ENCODE peak calls at places on chromosome 20, in nine cellular contexts. E, T, Y, Q, Z, H, S, J and D are unnamed samples.

GRCh38 chr20:57315083-57315963 is 14.3 kb upstream of the SPO11 start:
- DNase-seq in E (no peak), T (no peak), Y (no peak), Q (no peak), Z (no peak), H (no peak), S (no peak), J (no peak), D (no peak)

GRCh38 chr20:57548177-57549058 is 12.5 kb upstream of the PCK1 start:
- DNase-seq in E (peak; percentile 24), T (no peak), Y (no peak), Q (peak; percentile 54), Z (no peak), H (no peak), S (no peak), J (no peak), D (no peak)

GRCh38 chr20:14055127-14055742 is 59.9 kb downstream of the MACROD2 start:
- DNase-seq in E (peak; percentile 19), T (peak; percentile 33), Y (peak; percentile 52), Q (no peak), Z (no peak), H (peak; percentile 79), S (no peak), J (no peak), D (no peak)

GRCh38 chr20:49567421-49568256 is at the start of gene PTGIS:
- DNase-seq in E (no peak), T (peak; percentile 87), Y (no peak), Q (peak; percentile 30), Z (no peak), H (peak; percentile 91), S (no peak), J (no peak), D (no peak)

GRCh38 chr20:32051720-32052089 is 337 bp upstream of the HCK start:
- DNase-seq in E (no peak), T (no peak), Y (no peak), Q (no peak), Z (no peak), H (no peak), S (no peak), J (no peak), D (no peak)

GRCh38 chr20:8043687-8044278 is 24.2 kb upstream of the TMX4 start:
- DNase-seq in E (peak; percentile 19), T (peak; percentile 44), Y (peak; percentile 28), Q (no peak), Z (no peak), H (peak; percentile 71), S (no peak), J (no peak), D (no peak)

GRCh38 chr20:19457551-19457950 is 245.1 kb downstream of the SLC24A3 start:
- DNase-seq in E (no peak), T (no peak), Y (no peak), Q (no peak), Z (no peak), H (no peak), S (no peak), J (no peak), D (no peak)

GRCh38 chr20:31643522-31643921 is 5.8 kb downstream of the COX4I2 start:
- DNase-seq in E (no peak), T (no peak), Y (no peak), Q (no peak), Z (no peak), H (no peak), S (no peak), J (no peak), D (no peak)

GRCh38 chr20:14865169-14865568 is 527.8 kb upstream of the FLRT3 start:
- DNase-seq in E (no peak), T (no peak), Y (no peak), Q (no peak), Z (no peak), H (no peak), S (no peak), J (no peak), D (no peak)

GRCh38 chr20:52799130-52799529 is 173.0 kb upstream of the TSHZ2 start:
- DNase-seq in E (no peak), T (no peak), Y (no peak), Q (no peak), Z (no peak), H (no peak), S (no peak), J (no peak), D (no peak)

DNA sequence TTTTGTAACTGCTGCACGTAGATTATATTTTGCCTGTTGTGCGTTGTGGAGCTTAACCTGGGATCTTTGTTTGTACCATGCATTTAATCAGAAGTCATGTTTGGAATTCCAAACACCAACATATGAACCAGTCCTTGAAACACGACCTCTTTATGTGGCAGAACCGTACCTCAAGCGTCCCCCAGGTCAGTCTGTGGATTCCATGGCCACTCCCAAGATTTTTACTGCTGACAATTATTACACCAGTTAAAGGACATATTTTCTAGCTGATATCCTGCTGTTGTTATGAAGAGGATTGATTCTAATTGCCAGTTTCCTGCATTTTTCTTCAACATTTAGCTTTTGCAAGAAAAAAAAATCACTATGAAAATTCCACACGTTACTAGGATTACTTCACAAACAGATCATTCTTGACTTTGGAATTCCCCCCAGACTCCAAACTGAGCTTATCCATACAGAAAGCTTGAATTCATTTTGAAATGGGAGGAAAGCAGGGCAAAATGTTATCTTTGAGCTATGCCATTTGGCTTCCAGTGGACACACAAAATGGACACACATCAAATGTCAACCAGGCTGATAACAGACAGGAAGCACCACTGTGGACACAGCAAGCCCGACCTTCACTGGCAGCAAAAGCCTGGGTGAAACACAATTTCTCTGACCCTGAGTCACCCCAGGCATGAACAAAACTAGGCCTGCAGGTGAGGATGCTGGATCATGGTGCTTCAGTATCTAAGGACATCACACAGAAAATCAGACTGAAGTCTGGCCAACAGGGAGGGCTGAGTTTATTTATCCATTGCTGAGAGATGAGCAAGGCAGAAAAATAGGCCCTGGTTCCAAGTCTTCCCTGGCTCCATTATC is 542.9 kb upstream of the JAG1 start:
- DNase-seq in E (no peak), T (no peak), Y (no peak), Q (no peak), Z (no peak), H (no peak), S (no peak), J (no peak), D (no peak)
- H3K27me3 ChIP-seq in E (no peaks in the 10 kb centered on the region), T (no peaks in the 10 kb centered on the region), Y (no peaks in the 10 kb centered on the region), Q (no peaks in the 10 kb centered on the region), Z (no peaks in the 10 kb centered on the region), H (no peaks in the 10 kb centered on the region), S (no peaks in the 10 kb centered on the region), J (peaks cover 5% of the 10 kb centered on the region), D (no peaks in the 10 kb centered on the region)

DNA sequence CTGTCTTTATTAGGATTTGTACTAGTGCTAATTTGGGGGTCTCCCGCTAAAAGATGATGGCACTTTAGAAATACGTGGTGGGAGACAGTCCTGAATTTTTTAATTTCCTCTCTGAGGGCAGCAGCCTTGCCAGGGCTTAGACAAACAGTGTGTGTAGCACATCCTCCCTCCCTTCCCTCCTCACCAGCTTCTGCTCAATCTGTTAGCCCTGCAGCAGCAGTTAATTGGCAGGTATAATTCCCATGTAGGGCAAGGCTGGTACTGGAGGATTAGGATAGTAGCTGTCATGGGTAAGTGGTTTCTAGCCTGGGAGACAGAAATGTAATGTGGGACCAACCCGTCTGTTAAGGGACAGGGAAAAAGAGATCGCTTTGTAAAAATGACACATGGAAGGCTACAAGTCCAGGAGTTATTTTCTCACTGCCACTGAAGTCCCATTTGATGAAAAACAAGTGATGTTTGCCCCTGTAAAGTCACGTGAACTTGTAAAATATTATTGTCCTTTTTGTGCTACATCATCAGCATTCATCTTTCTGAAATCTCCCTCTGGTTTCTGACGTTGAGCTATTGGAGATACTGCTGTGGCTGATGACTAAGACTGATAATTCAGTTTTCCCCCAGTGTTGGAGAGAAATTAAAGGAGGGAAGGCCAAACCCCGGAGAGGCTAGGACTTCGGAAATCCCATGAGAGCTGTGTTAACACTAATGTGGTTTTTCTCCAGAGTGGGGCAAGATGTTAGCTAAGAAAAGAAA is 40.6 kb downstream of the CTNNBL1 start:
- DNase-seq in E (no peak), T (peak; percentile 53), Y (no peak), Q (no peak), Z (no peak), H (no peak), S (no peak), J (no peak), D (no peak)
- H3K4me1 ChIP-seq in E (no peaks in the 10 kb centered on the region), T (peaks cover 6% of the 10 kb centered on the region), Y (no peaks in the 10 kb centered on the region), Q (no peaks in the 10 kb centered on the region), Z (no peaks in the 10 kb centered on the region), H (peaks cover 33% of the 10 kb centered on the region), S (no peaks in the 10 kb centered on the region), J (no peaks in the 10 kb centered on the region), D (peaks cover 2% of the 10 kb centered on the region)

GRCh38 chr20:33812673-33813462 is 1.7 kb downstream of the CHMP4B start:
- DNase-seq in E (no peak), T (peak; percentile 33), Y (peak; percentile 67), Q (no peak), Z (no peak), H (peak; percentile 58), S (no peak), J (no peak), D (no peak)
- H3K4me3 ChIP-seq in E (peak overlapping the region; percentile 79), T (peak overlapping the region; percentile 75), Y (peak overlapping the region; percentile 98), Q (peak overlapping the region; percentile 88), Z (peak overlapping the region; percentile 93), H (peak overlapping the region; percentile 94), S (peak overlapping the region; percentile 99), J (peak overlapping the region; percentile 62), D (peak overlapping the region; percentile 57)

GRCh38 chr20:45305262-45305661 is 1.4 kb upstream of the RBPJL start:
- DNase-seq in E (peak; percentile 89), T (no peak), Y (no peak), Q (no peak), Z (no peak), H (no peak), S (no peak), J (no peak), D (no peak)

GRCh38 chr20:45306431-45306982 is at the start of gene RBPJL:
- DNase-seq in E (peak; percentile 94), T (peak; percentile 90), Y (no peak), Q (no peak), Z (peak; percentile 84), H (peak; percentile 69), S (no peak), J (no peak), D (no peak)

GRCh38 chr20:45307076-45307645 is 521 bp downstream of the RBPJL start:
- DNase-seq in E (no peak), T (no peak), Y (no peak), Q (no peak), Z (no peak), H (no peak), S (no peak), J (no peak), D (no peak)

GRCh38 chr20:45309075-45309474 is 976 bp upstream of the MATN4 start:
- DNase-seq in E (peak; percentile 42), T (no peak), Y (no peak), Q (no peak), Z (no peak), H (no peak), S (no peak), J (no peak), D (no peak)

DNA sequence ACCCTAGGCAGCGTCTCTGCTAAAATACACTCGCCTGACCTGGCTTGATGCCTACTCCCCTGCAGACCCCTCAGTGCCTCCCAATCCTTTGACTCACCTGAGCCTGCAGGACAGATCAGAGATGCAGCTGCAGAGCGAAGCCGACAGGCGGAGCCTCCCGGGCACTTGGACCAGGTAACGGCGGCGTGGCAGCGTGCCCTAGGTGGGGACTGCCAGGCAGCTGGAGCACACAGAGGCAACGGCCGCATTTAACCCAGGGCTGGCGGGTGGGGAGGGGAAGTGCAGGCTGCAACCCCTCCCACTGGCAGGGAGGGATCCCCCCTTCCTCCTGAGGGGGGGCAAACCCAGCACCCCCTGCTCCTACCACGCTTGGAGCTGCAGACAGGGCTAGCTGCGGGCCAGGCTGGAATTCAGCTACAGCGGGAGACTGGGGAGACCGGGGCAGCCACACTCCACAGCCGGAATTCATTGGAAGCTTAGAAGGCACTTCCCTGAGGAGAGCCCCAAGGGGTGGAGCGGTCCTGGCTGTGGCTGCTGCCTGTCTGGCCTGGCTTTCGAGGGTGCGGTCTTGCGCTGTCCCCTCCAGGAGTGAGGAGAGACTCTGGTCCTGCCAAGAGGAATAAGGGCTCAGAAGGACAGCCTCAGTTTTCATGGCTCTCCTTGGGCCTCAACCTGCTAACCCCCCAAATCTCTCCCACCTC is at the start of gene MATN4:
- DNase-seq in E (peak; percentile 86), T (no peak), Y (no peak), Q (no peak), Z (no peak), H (no peak), S (no peak), J (no peak), D (peak; percentile 67)
- H3K27me3 ChIP-seq in E (no peaks in the 10 kb centered on the region), T (no peaks in the 10 kb centered on the region), Y (peaks cover 15% of the 10 kb centered on the region), Q (peaks cover 15% of the 10 kb centered on the region), Z (peaks cover 69% of the 10 kb centered on the region), H (peaks cover 29% of the 10 kb centered on the region), S (peaks cover 34% of the 10 kb centered on the region), J (peaks cover 33% of the 10 kb centered on the region), D (no peaks in the 10 kb centered on the region)